ENCODE peak calls at places on chromosomes 6 and 20, in ten cellular contexts. One of them, this sample, is unnamed.

GRCh38 chr20:25543068-25543467 is 42.3 kb downstream of the NINL start:
- DNase-seq in HepG2: peak
- DNase-seq in cardiac muscle cell: peak
- DNase-seq in lower leg skin: no peak
- DNase-seq in fibroblast of mammary gland: peak
- DNase-seq in hepatocyte: no peak
- DNase-seq in A549: no peak
- DNase-seq in body of pancreas: no peak
- DNase-seq in endothelial cell of umbilical vein: no peak
- DNase-seq in breast epithelium: no peak
- DNase-seq in this sample: peak

GRCh38 chr6:4518506-4518905 is 257.7 kb upstream of the CDYL start:
- DNase-seq in breast epithelium: no peak
- DNase-seq in hepatocyte: peak
- DNase-seq in HepG2: no peak
- DNase-seq in body of pancreas: no peak
- DNase-seq in cardiac muscle cell: peak
- DNase-seq in lower leg skin: no peak
- DNase-seq in A549: peak
- DNase-seq in endothelial cell of umbilical vein: no peak
- DNase-seq in fibroblast of mammary gland: peak
- DNase-seq in this sample: peak

GRCh38 chr6:124963416-124964083 is 1.3 kb downstream of the RNF217 start:
- DNase-seq in A549: no peak
- DNase-seq in cardiac muscle cell: peak
- DNase-seq in breast epithelium: no peak
- DNase-seq in endothelial cell of umbilical vein: peak
- DNase-seq in HepG2: no peak
- DNase-seq in fibroblast of mammary gland: peak
- DNase-seq in lower leg skin: no peak
- DNase-seq in hepatocyte: peak
- DNase-seq in body of pancreas: no peak
- DNase-seq in this sample: peak

GRCh38 chr6:166955121-166955864 is 1.1 kb downstream of the RNASET2 start:
- DNase-seq in A549: peak
- DNase-seq in endothelial cell of umbilical vein: no peak
- DNase-seq in body of pancreas: peak
- DNase-seq in cardiac muscle cell: no peak
- DNase-seq in lower leg skin: peak
- DNase-seq in fibroblast of mammary gland: no peak
- DNase-seq in breast epithelium: no peak
- DNase-seq in hepatocyte: no peak
- DNase-seq in HepG2: no peak
- DNase-seq in this sample: no peak

GRCh38 chr20:62943396-62943795 is 5.4 kb downstream of the GID8 start:
- DNase-seq in breast epithelium: no peak
- DNase-seq in HepG2: no peak
- DNase-seq in cardiac muscle cell: no peak
- DNase-seq in body of pancreas: no peak
- DNase-seq in A549: no peak
- DNase-seq in fibroblast of mammary gland: no peak
- DNase-seq in hepatocyte: no peak
- DNase-seq in lower leg skin: no peak
- DNase-seq in endothelial cell of umbilical vein: no peak
- DNase-seq in this sample: no peak

GRCh38 chr6:86147311-86147710 is 504.6 kb upstream of the SYNCRIP start:
- DNase-seq in hepatocyte: no peak
- DNase-seq in body of pancreas: no peak
- DNase-seq in lower leg skin: no peak
- DNase-seq in HepG2: no peak
- DNase-seq in fibroblast of mammary gland: no peak
- DNase-seq in A549: no peak
- DNase-seq in cardiac muscle cell: no peak
- DNase-seq in breast epithelium: no peak
- DNase-seq in endothelial cell of umbilical vein: no peak
- DNase-seq in this sample: no peak

GRCh38 chr6:1503811-1504210 is 105.9 kb upstream of the FOXC1 start:
- DNase-seq in HepG2: no peak
- DNase-seq in fibroblast of mammary gland: no peak
- DNase-seq in A549: no peak
- DNase-seq in lower leg skin: no peak
- DNase-seq in body of pancreas: no peak
- DNase-seq in endothelial cell of umbilical vein: peak
- DNase-seq in cardiac muscle cell: no peak
- DNase-seq in hepatocyte: no peak
- DNase-seq in breast epithelium: no peak
- DNase-seq in this sample: no peak

GRCh38 chr6:57310817-57311157 is 6.6 kb upstream of the PRIM2 start:
- DNase-seq in body of pancreas: no peak
- DNase-seq in fibroblast of mammary gland: no peak
- DNase-seq in endothelial cell of umbilical vein: no peak
- DNase-seq in HepG2: no peak
- DNase-seq in cardiac muscle cell: no peak
- DNase-seq in lower leg skin: no peak
- DNase-seq in A549: no peak
- DNase-seq in hepatocyte: no peak
- DNase-seq in breast epithelium: no peak
- DNase-seq in this sample: no peak

GRCh38 chr20:63966944-63967322 is 2.8 kb downstream of the ZNF512B start:
- DNase-seq in fibroblast of mammary gland: no peak
- DNase-seq in body of pancreas: no peak
- DNase-seq in HepG2: no peak
- DNase-seq in lower leg skin: no peak
- DNase-seq in cardiac muscle cell: no peak
- DNase-seq in A549: no peak
- DNase-seq in breast epithelium: no peak
- DNase-seq in endothelial cell of umbilical vein: no peak
- DNase-seq in hepatocyte: no peak
- DNase-seq in this sample: no peak

GRCh38 chr6:90575267-90575666 is 11.6 kb downstream of the MAP3K7 start:
- DNase-seq in endothelial cell of umbilical vein: no peak
- DNase-seq in lower leg skin: no peak
- DNase-seq in cardiac muscle cell: no peak
- DNase-seq in fibroblast of mammary gland: no peak
- DNase-seq in HepG2: no peak
- DNase-seq in breast epithelium: no peak
- DNase-seq in A549: no peak
- DNase-seq in hepatocyte: no peak
- DNase-seq in body of pancreas: no peak
- DNase-seq in this sample: no peak

GRCh38 chr20:34624628-34625027 is 52.3 kb downstream of the PIGU start:
- DNase-seq in body of pancreas: no peak
- DNase-seq in HepG2: no peak
- DNase-seq in cardiac muscle cell: no peak
- DNase-seq in hepatocyte: no peak
- DNase-seq in breast epithelium: peak
- DNase-seq in A549: no peak
- DNase-seq in fibroblast of mammary gland: no peak
- DNase-seq in endothelial cell of umbilical vein: no peak
- DNase-seq in lower leg skin: no peak
- DNase-seq in this sample: no peak

GRCh38 chr6:117616971-117617765 is 14.9 kb upstream of the GOPC start:
- DNase-seq in endothelial cell of umbilical vein: peak
- DNase-seq in lower leg skin: no peak
- DNase-seq in hepatocyte: no peak
- DNase-seq in cardiac muscle cell: no peak
- DNase-seq in A549: no peak
- DNase-seq in body of pancreas: no peak
- DNase-seq in fibroblast of mammary gland: no peak
- DNase-seq in HepG2: no peak
- DNase-seq in breast epithelium: no peak
- DNase-seq in this sample: no peak

GRCh38 chr6:117613920-117614535 is 11.7 kb upstream of the GOPC start:
- DNase-seq in breast epithelium: no peak
- DNase-seq in hepatocyte: no peak
- DNase-seq in fibroblast of mammary gland: no peak
- DNase-seq in HepG2: no peak
- DNase-seq in A549: no peak
- DNase-seq in lower leg skin: no peak
- DNase-seq in cardiac muscle cell: no peak
- DNase-seq in endothelial cell of umbilical vein: no peak
- DNase-seq in body of pancreas: no peak
- DNase-seq in this sample: peak

GRCh38 chr6:117619178-117619577 is 16.9 kb upstream of the GOPC start:
- DNase-seq in HepG2: no peak
- DNase-seq in A549: no peak
- DNase-seq in cardiac muscle cell: no peak
- DNase-seq in hepatocyte: no peak
- DNase-seq in breast epithelium: no peak
- DNase-seq in fibroblast of mammary gland: no peak
- DNase-seq in endothelial cell of umbilical vein: no peak
- DNase-seq in lower leg skin: no peak
- DNase-seq in body of pancreas: no peak
- DNase-seq in this sample: no peak

GRCh38 chr6:117617766-117618035 is 15.4 kb upstream of the GOPC start:
- DNase-seq in A549: no peak
- DNase-seq in cardiac muscle cell: no peak
- DNase-seq in HepG2: no peak
- DNase-seq in hepatocyte: no peak
- DNase-seq in fibroblast of mammary gland: no peak
- DNase-seq in body of pancreas: no peak
- DNase-seq in breast epithelium: no peak
- DNase-seq in endothelial cell of umbilical vein: no peak
- DNase-seq in lower leg skin: no peak
- DNase-seq in this sample: no peak

DNA sequence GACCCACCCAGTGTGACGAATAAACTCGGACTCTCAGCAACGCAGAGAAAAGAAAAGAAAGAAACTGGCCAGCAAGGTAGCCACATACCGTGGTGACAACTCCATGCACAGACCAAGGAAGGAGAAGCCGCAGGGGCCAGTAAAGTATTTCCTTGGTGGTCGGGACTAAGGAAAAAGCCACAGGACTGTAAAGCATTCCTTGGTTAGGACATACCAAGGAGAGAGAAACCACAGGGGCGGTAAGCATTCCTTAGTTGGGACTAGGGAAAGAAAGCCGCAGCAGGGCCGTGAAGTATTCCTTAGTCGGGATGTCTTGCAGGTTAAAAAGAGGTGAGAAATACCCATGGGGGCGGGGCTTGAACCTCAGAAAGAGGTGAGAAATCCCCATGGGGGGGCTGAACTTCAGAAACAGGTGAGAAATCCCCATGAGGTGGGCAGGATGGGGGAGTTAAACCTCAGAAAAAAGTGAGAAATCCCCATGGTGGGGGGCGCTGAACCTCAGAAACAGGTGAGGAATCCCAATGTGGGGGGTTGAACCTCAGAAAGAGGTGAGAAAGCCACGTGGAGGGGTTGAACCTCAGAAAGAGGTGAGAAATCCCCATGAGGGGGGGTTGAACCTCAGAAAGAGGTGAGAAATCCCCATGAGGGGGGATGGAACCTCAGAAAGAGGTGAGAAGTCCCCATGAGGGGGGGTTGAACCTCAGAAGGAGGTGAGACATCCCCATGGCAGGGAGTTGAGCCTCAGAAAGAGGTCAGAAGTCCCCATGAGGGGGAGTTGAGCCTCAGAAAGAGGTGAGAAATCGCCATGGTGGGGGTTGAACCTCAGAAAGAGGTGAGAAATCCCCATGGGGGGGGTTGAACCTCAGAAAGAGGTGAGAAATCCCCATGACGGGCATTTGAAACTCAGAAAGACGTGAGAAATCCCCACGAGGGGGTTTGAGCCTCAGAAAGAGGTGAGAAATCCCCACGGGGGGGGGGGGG is 14.0 kb upstream of the GOPC start:
- DNase-seq in body of pancreas: no peak
- DNase-seq in breast epithelium: no peak
- DNase-seq in HepG2: no peak
- DNase-seq in fibroblast of mammary gland: no peak
- DNase-seq in hepatocyte: no peak
- DNase-seq in endothelial cell of umbilical vein: no peak
- DNase-seq in lower leg skin: no peak
- DNase-seq in cardiac muscle cell: peak
- DNase-seq in A549: no peak
- DNase-seq in this sample: peak
- H3K4me3 ChIP-seq in body of pancreas: no peak
- H3K4me3 ChIP-seq in breast epithelium: no peak
- H3K4me3 ChIP-seq in HepG2: no peak
- H3K4me3 ChIP-seq in fibroblast of mammary gland: no peak
- H3K4me3 ChIP-seq in hepatocyte: no peak
- H3K4me3 ChIP-seq in endothelial cell of umbilical vein: no peak
- H3K4me3 ChIP-seq in lower leg skin: no peak
- H3K4me3 ChIP-seq in cardiac muscle cell: no peak
- H3K4me3 ChIP-seq in A549: no peak
- H3K4me3 ChIP-seq in this sample: no peak

GRCh38 chr6:117399924-117400323 is 25.8 kb downstream of the ROS1 start:
- DNase-seq in body of pancreas: no peak
- DNase-seq in breast epithelium: no peak
- DNase-seq in lower leg skin: no peak
- DNase-seq in cardiac muscle cell: peak
- DNase-seq in HepG2: peak
- DNase-seq in endothelial cell of umbilical vein: peak
- DNase-seq in A549: peak
- DNase-seq in hepatocyte: no peak
- DNase-seq in fibroblast of mammary gland: no peak
- DNase-seq in this sample: peak
- TF ChIP-seq CTCF in body of pancreas: peak
- TF ChIP-seq CTCF in breast epithelium: no peak
- TF ChIP-seq CTCF in lower leg skin: no peak
- TF ChIP-seq CTCF in cardiac muscle cell: peak
- TF ChIP-seq CTCF in HepG2: peak
- TF ChIP-seq CTCF in endothelial cell of umbilical vein: no peak
- TF ChIP-seq CTCF in A549: peak
- TF ChIP-seq CTCF in hepatocyte: peak
- TF ChIP-seq CTCF in fibroblast of mammary gland: peak
- TF ChIP-seq CTCF in this sample: peak

GRCh38 chr6:37059344-37060194 is 54.1 kb downstream of the FGD2 start:
- DNase-seq in breast epithelium: no peak
- DNase-seq in body of pancreas: peak
- DNase-seq in lower leg skin: peak
- DNase-seq in fibroblast of mammary gland: peak
- DNase-seq in cardiac muscle cell: peak
- DNase-seq in HepG2: peak
- DNase-seq in hepatocyte: peak
- DNase-seq in A549: peak
- DNase-seq in endothelial cell of umbilical vein: peak
- DNase-seq in this sample: peak
- H3K4me3 ChIP-seq in breast epithelium: no peak
- H3K4me3 ChIP-seq in body of pancreas: no peak
- H3K4me3 ChIP-seq in lower leg skin: no peak
- H3K4me3 ChIP-seq in fibroblast of mammary gland: peak
- H3K4me3 ChIP-seq in cardiac muscle cell: no peak
- H3K4me3 ChIP-seq in HepG2: peak
- H3K4me3 ChIP-seq in hepatocyte: no peak
- H3K4me3 ChIP-seq in A549: peak
- H3K4me3 ChIP-seq in endothelial cell of umbilical vein: no peak
- H3K4me3 ChIP-seq in this sample: no peak

DNA sequence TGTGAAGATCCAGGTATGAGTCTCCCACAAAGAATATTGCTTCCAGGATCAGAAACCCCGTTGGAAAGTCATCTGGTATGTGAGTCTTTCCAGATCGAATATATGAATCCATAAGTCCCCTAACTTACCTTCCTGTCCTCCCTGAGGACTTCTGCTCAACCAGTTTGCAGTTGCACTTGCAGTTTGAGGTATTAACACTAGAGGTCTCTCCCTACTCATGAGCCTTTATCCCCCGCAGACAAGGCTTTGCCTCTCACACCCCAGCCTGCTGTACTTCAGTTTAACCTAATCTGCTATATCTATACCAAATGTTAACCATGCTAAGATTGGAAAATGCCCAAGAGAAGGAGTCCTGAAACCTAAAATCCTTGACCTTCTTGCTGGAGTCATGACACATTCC is 135.3 kb upstream of the DEFB112 start:
- DNase-seq in fibroblast of mammary gland: peak
- DNase-seq in A549: no peak
- DNase-seq in body of pancreas: no peak
- DNase-seq in lower leg skin: no peak
- DNase-seq in HepG2: peak
- DNase-seq in endothelial cell of umbilical vein: no peak
- DNase-seq in breast epithelium: no peak
- DNase-seq in hepatocyte: peak
- DNase-seq in cardiac muscle cell: no peak
- DNase-seq in this sample: no peak
- TF ChIP-seq CTCF in fibroblast of mammary gland: no peak
- TF ChIP-seq CTCF in A549: no peak
- TF ChIP-seq CTCF in body of pancreas: no peak
- TF ChIP-seq CTCF in lower leg skin: no peak
- TF ChIP-seq CTCF in HepG2: peak
- TF ChIP-seq CTCF in endothelial cell of umbilical vein: no peak
- TF ChIP-seq CTCF in breast epithelium: no peak
- TF ChIP-seq CTCF in hepatocyte: peak
- TF ChIP-seq CTCF in cardiac muscle cell: no peak
- TF ChIP-seq CTCF in this sample: no peak

This sample was measured in astrocyte of the spinal cord.